ENCODE peak calls at places on chromosomes 2 and 18, in eight cellular contexts. V is Caki2; F is NCI-H774; C is effector CD4-positive, alpha-beta T cell; B is Calu3; Y is activated naive CD8-positive, alpha-beta T cell treated with anti-CD3 and anti-CD28 coated beads for 36 hours; U is stimulated activated CD4-positive, alpha-beta T cell treated with anti-CD3 and anti-CD28 coated beads, Interleukin-1b, Interleukin-23, amount 100 ng/mL, for 48 hours; K is GM03348. O is an unnamed sample.

GRCh38 chr2:207614824-207615223 is 10.4 kb downstream of the METTL21A start:
- DNase-seq in V (no peak), F (no peak), C (no peak), B (no peak), Y (no peak), U (no peak), K (no peak), O (no peak)

GRCh38 chr2:241636983-241637232 is at the start of gene THAP4:
- DNase-seq in V (no peak), F (no peak), C (peak; percentile 47), B (peak; percentile 74), Y (peak; percentile 74), U (peak; percentile 49), K (peak; percentile 95), O (no peak)

GRCh38 chr18:9612215-9612830 is 2.0 kb downstream of the PPP4R1 start:
- DNase-seq in V (peak; percentile 60), F (peak; percentile 41), C (peak; percentile 4), B (peak; percentile 56), Y (no peak), U (peak; percentile 18), K (peak; percentile 64), O (peak; percentile 45)

GRCh38 chr2:201949036-201950012 is 84.3 kb upstream of the FZD7 start:
- DNase-seq in V (no peak), F (no peak), C (no peak), B (no peak), Y (no peak), U (no peak), K (no peak), O (no peak)

GRCh38 chr2:223959688-223960087 is 2.4 kb downstream of the MRPL44 start:
- DNase-seq in V (no peak), F (no peak), C (no peak), B (no peak), Y (no peak), U (no peak), K (no peak), O (peak; percentile 31)

GRCh38 chr2:168490015-168490874 is 34.2 kb downstream of the CERS6 start:
- DNase-seq in V (no peak), F (no peak), C (no peak), B (no peak), Y (peak; percentile 58), U (peak; percentile 75), K (no peak), O (peak; percentile 71)

GRCh38 chr2:88002359-88002707 is 14.0 kb downstream of the RNU2-63P start:
- DNase-seq in V (no peak), F (no peak), C (no peak), B (no peak), Y (no peak), U (no peak), K (no peak), O (no peak)

GRCh38 chr2:109264595-109265328 is 135.8 kb downstream of the SH3RF3 start:
- DNase-seq in V (no peak), F (no peak), C (no peak), B (no peak), Y (no peak), U (no peak), K (peak; percentile 73), O (peak; percentile 88)

GRCh38 chr2:96533292-96534073 is 3.1 kb upstream of the ARID5A start:
- DNase-seq in V (no peak), F (peak; percentile 20), C (no peak), B (no peak), Y (no peak), U (no peak), K (peak; percentile 84), O (peak; percentile 98)

GRCh38 chr2:9800975-9801723 is 42.1 kb upstream of the TAF1B start:
- DNase-seq in V (no peak), F (no peak), C (peak; percentile 48), B (peak; percentile 44), Y (no peak), U (peak; percentile 45), K (peak; percentile 75), O (peak; percentile 20)

GRCh38 chr2:157747695-157748370 is 119.2 kb upstream of the ACVR1C start:
- DNase-seq in V (no peak), F (no peak), C (no peak), B (no peak), Y (no peak), U (no peak), K (peak; percentile 72), O (peak; percentile 92)

GRCh38 chr2:502831-503230 is 174.4 kb downstream of the TMEM18 start:
- DNase-seq in V (no peak), F (no peak), C (no peak), B (no peak), Y (no peak), U (no peak), K (no peak), O (no peak)

GRCh38 chr2:158818511-158818910 is 23.4 kb downstream of the DAPL1 start:
- DNase-seq in V (no peak), F (no peak), C (no peak), B (no peak), Y (no peak), U (no peak), K (no peak), O (no peak)

GRCh38 chr2:167550448-167550847 is 662.2 kb downstream of the XIRP2 start:
- DNase-seq in V (peak; percentile 9), F (peak; percentile 2), C (no peak), B (no peak), Y (no peak), U (no peak), K (peak; percentile 5), O (peak; percentile 17)

GRCh38 chr2:21773168-21773567 is 649.4 kb downstream of the TDRD15 start:
- DNase-seq in V (no peak), F (no peak), C (no peak), B (no peak), Y (no peak), U (no peak), K (no peak), O (no peak)

GRCh38 chr2:46610014-46610413 is 130.6 kb downstream of the TMEM247 start:
- DNase-seq in V (no peak), F (no peak), C (no peak), B (no peak), Y (no peak), U (no peak), K (no peak), O (no peak)

GRCh38 chr2:123738643-123739042 is 286.4 kb upstream of the CNTNAP5 start:
- DNase-seq in V (no peak), F (no peak), C (no peak), B (no peak), Y (no peak), U (no peak), K (no peak), O (no peak)

GRCh38 chr2:68368657-68369339 is 3.7 kb downstream of the PLEK start:
- DNase-seq in V (peak; percentile 61), F (no peak), C (no peak), B (no peak), Y (no peak), U (no peak), K (peak; percentile 23), O (peak; percentile 69)

GRCh38 chr2:234072454-234072853 is 22.0 kb downstream of the SPP2 start:
- DNase-seq in V (no peak), F (no peak), C (no peak), B (no peak), Y (no peak), U (no peak), K (no peak), O (no peak)

GRCh38 chr18:49565656-49566055 is 3.8 kb downstream of the LIPG start:
- DNase-seq in V (no peak), F (peak; percentile 47), C (no peak), B (no peak), Y (no peak), U (no peak), K (peak; percentile 38), O (peak; percentile 14)

GRCh38 chr2:202278944-202279343 is 13.4 kb downstream of the NOP58 start:
- DNase-seq in V (peak; percentile 44), F (no peak), C (no peak), B (no peak), Y (no peak), U (no peak), K (peak; percentile 73), O (peak; percentile 53)

GRCh38 chr2:64819774-64820688 is 166.3 kb upstream of the SERTAD2 start:
- DNase-seq in V (no peak), F (no peak), C (no peak), B (no peak), Y (peak; percentile 23), U (peak; percentile 46), K (no peak), O (no peak)

GRCh38 chr2:24875272-24875671 is 44.8 kb downstream of the ADCY3 start:
- DNase-seq in V (no peak), F (no peak), C (no peak), B (no peak), Y (no peak), U (no peak), K (peak; percentile 62), O (peak; percentile 47)

GRCh38 chr2:161745866-161746614 is 121.8 kb downstream of the SLC4A10 start:
- DNase-seq in V (no peak), F (no peak), C (no peak), B (no peak), Y (no peak), U (no peak), K (no peak), O (no peak)

GRCh38 chr2:15996536-15997423 is 56.4 kb downstream of the MYCN start:
- DNase-seq in V (no peak), F (no peak), C (no peak), B (no peak), Y (no peak), U (no peak), K (no peak), O (no peak)

GRCh38 chr2:241540766-241541561 is 17.6 kb upstream of the BOK start:
- DNase-seq in V (peak; percentile 39), F (peak; percentile 44), C (peak; percentile 22), B (peak; percentile 68), Y (peak; percentile 73), U (peak; percentile 78), K (peak; percentile 95), O (peak; percentile 32)

GRCh38 chr18:80179857-80180558 is 67.3 kb downstream of the PARD6G start:
- DNase-seq in V (no peak), F (no peak), C (no peak), B (no peak), Y (no peak), U (no peak), K (no peak), O (no peak)

GRCh38 chr2:170301606-170302005 is 123.7 kb downstream of the MYO3B start:
- DNase-seq in V (no peak), F (no peak), C (no peak), B (no peak), Y (no peak), U (no peak), K (no peak), O (no peak)

GRCh38 chr2:97747716-97748115 is 34.3 kb downstream of the ZAP70 start:
- DNase-seq in V (no peak), F (no peak), C (no peak), B (no peak), Y (no peak), U (no peak), K (peak; percentile 81), O (peak; percentile 7)

GRCh38 chr2:108988076-108988795 is 784 bp downstream of the EDAR start:
- DNase-seq in V (no peak), F (no peak), C (no peak), B (no peak), Y (no peak), U (no peak), K (no peak), O (no peak)

GRCh38 chr2:196876364-196876763 is 50.1 kb downstream of the PGAP1 start:
- DNase-seq in V (no peak), F (no peak), C (no peak), B (no peak), Y (no peak), U (no peak), K (no peak), O (no peak)

GRCh38 chr2:12277305-12278034 is 439.3 kb upstream of the TRIB2 start:
- DNase-seq in V (no peak), F (no peak), C (no peak), B (no peak), Y (no peak), U (no peak), K (no peak), O (no peak)

O was measured in fibroblast of gingiva.